ENCODE peak calls at places on chromosomes 5 and 9, in seven cellular contexts. H, U, Q, O, D, V and C are unnamed samples.

GRCh38 chr9:111866976-111867375 is 29.6 kb upstream of the UGCG start:
- DNase-seq in H (no peak), U (peak; percentile 2), Q (no peak), O (peak; percentile 54), D (no peak), V (peak; percentile 86), C (no peak)

GRCh38 chr9:130305381-130305780 is 39.8 kb downstream of the HMCN2 start:
- DNase-seq in H (no peak), U (no peak), Q (no peak), O (no peak), D (no peak), V (no peak), C (no peak)

GRCh38 chr9:109289186-109289585 is 31.7 kb downstream of the EPB41L4B start:
- DNase-seq in H (no peak), U (no peak), Q (no peak), O (no peak), D (no peak), V (no peak), C (no peak)

GRCh38 chr5:143600396-143601075 is 197.1 kb upstream of the NR3C1 start:
- DNase-seq in H (no peak), U (no peak), Q (no peak), O (peak; percentile 58), D (no peak), V (peak; percentile 66), C (no peak)

GRCh38 chr9:10000669-10001068 is 612.1 kb downstream of the PTPRD start:
- DNase-seq in H (no peak), U (no peak), Q (no peak), O (no peak), D (no peak), V (no peak), C (no peak)

GRCh38 chr5:44538831-44539539 is 149.8 kb upstream of the FGF10 start:
- DNase-seq in H (no peak), U (no peak), Q (no peak), O (no peak), D (no peak), V (no peak), C (no peak)

GRCh38 chr5:60649288-60649917 is 50.6 kb downstream of the DEPDC1B start:
- DNase-seq in H (peak; percentile 48), U (no peak), Q (peak; percentile 33), O (peak; percentile 59), D (no peak), V (peak; percentile 51), C (no peak)

GRCh38 chr9:6195714-6196360 is 19.8 kb upstream of the IL33 start:
- DNase-seq in H (no peak), U (no peak), Q (no peak), O (no peak), D (no peak), V (no peak), C (no peak)

GRCh38 chr5:24644757-24645156 is at the start of gene CDH10:
- DNase-seq in H (no peak), U (peak; percentile 29), Q (no peak), O (peak; percentile 2), D (no peak), V (no peak), C (peak; percentile 15)

GRCh38 chr5:40383719-40384651 is 295.7 kb upstream of the PTGER4 start:
- DNase-seq in H (no peak), U (no peak), Q (no peak), O (peak; percentile 58), D (no peak), V (peak; percentile 87), C (no peak)

GRCh38 chr5:81853005-81853357 is 102.1 kb upstream of the SSBP2 start:
- DNase-seq in H (no peak), U (no peak), Q (no peak), O (no peak), D (no peak), V (no peak), C (no peak)

GRCh38 chr9:102867488-102867887 is 127.6 kb upstream of the CYLC2 start:
- DNase-seq in H (no peak), U (no peak), Q (no peak), O (no peak), D (no peak), V (no peak), C (no peak)

GRCh38 chr5:132589467-132589866 is 32.7 kb downstream of the RAD50 start:
- DNase-seq in H (no peak), U (no peak), Q (no peak), O (no peak), D (no peak), V (no peak), C (no peak)

GRCh38 chr9:33159058-33159759 is 7.9 kb downstream of the B4GALT1 start:
- DNase-seq in H (no peak), U (no peak), Q (no peak), O (peak; percentile 87), D (no peak), V (peak; percentile 35), C (peak; percentile 87)

GRCh38 chr9:36485647-36486453 is 85.8 kb upstream of the RNF38 start:
- DNase-seq in H (no peak), U (no peak), Q (no peak), O (peak; percentile 20), D (no peak), V (peak; percentile 17), C (no peak)

GRCh38 chr9:124197177-124198095 is 60.3 kb upstream of the NEK6 start:
- DNase-seq in H (peak; percentile 59), U (no peak), Q (no peak), O (no peak), D (no peak), V (no peak), C (peak; percentile 23)

GRCh38 chr9:114822708-114823107 is 16.9 kb upstream of the TNFSF15 start:
- DNase-seq in H (no peak), U (no peak), Q (no peak), O (no peak), D (no peak), V (no peak), C (no peak)

GRCh38 chr5:130135506-130135905 is 231.2 kb downstream of the CHSY3 start:
- DNase-seq in H (no peak), U (peak; percentile 31), Q (no peak), O (peak; percentile 78), D (no peak), V (peak; percentile 7), C (no peak)

GRCh38 chr5:1838013-1838412 is 36.8 kb downstream of the NDUFS6 start:
- DNase-seq in H (no peak), U (no peak), Q (no peak), O (no peak), D (no peak), V (no peak), C (no peak)

GRCh38 chr9:81772144-81772543 is 82.8 kb upstream of the TLE1 start:
- DNase-seq in H (no peak), U (no peak), Q (no peak), O (no peak), D (no peak), V (peak; percentile 49), C (no peak)

GRCh38 chr9:137167752-137168574 is 1.9 kb downstream of the LRRC26 start:
- DNase-seq in H (peak; percentile 59), U (no peak), Q (no peak), O (peak; percentile 39), D (no peak), V (no peak), C (no peak)

GRCh38 chr5:143196601-143197259 is 206.8 kb downstream of the NR3C1 start:
- DNase-seq in H (no peak), U (no peak), Q (no peak), O (peak; percentile 27), D (no peak), V (no peak), C (no peak)

GRCh38 chr9:546797-547223 is 294.7 kb upstream of the DMRT1 start:
- DNase-seq in H (no peak), U (no peak), Q (no peak), O (peak; percentile 27), D (no peak), V (no peak), C (peak; percentile 27)

GRCh38 chr9:131271506-131271931 is 4.8 kb downstream of the FAM78A start:
- DNase-seq in H (no peak), U (no peak), Q (no peak), O (no peak), D (no peak), V (no peak), C (no peak)

GRCh38 chr9:2281803-2282185 is 266.6 kb downstream of the SMARCA2 start:
- DNase-seq in H (no peak), U (no peak), Q (no peak), O (no peak), D (no peak), V (peak; percentile 31), C (no peak)

GRCh38 chr5:73748510-73749410 is 122.8 kb downstream of the ARHGEF28 start:
- DNase-seq in H (no peak), U (peak; percentile 31), Q (no peak), O (peak; percentile 65), D (no peak), V (peak; percentile 53), C (no peak)

GRCh38 chr5:1374030-1374679 is 29.3 kb upstream of the CLPTM1L start:
- DNase-seq in H (no peak), U (no peak), Q (no peak), O (no peak), D (no peak), V (no peak), C (no peak)

GRCh38 chr9:99720455-99721050 is 101.1 kb upstream of the NR4A3 start:
- DNase-seq in H (peak; percentile 31), U (no peak), Q (no peak), O (peak; percentile 33), D (no peak), V (peak; percentile 0), C (no peak)

GRCh38 chr5:163489055-163489744 is 16.2 kb upstream of the MAT2B start:
- DNase-seq in H (no peak), U (no peak), Q (no peak), O (peak; percentile 34), D (no peak), V (peak; percentile 21), C (no peak)

GRCh38 chr9:131546336-131547084 is 1.2 kb downstream of the PRRT1B start:
- DNase-seq in H (peak; percentile 31), U (no peak), Q (no peak), O (no peak), D (no peak), V (peak; percentile 12), C (no peak)

GRCh38 chr5:140251527-140251973 is 51.4 kb downstream of the PFDN1 start:
- DNase-seq in H (no peak), U (peak; percentile 46), Q (peak; percentile 67), O (peak; percentile 44), D (peak; percentile 13), V (peak; percentile 94), C (no peak)

GRCh38 chr9:12014488-12014887 is 678.7 kb upstream of the TYRP1 start:
- DNase-seq in H (no peak), U (no peak), Q (no peak), O (no peak), D (no peak), V (no peak), C (no peak)